ENCODE peak calls at places on chromosomes 3 and 15, in five cellular contexts. One of them, this sample, is unnamed.

GRCh38 chr3:196288141-196288460 is 575 bp upstream of the PCYT1A start:
- DNase-seq in spleen: no peak
- DNase-seq in HepG2: no peak
- DNase-seq in ovary: no peak
- DNase-seq in A549: no peak
- DNase-seq in this sample: no peak

GRCh38 chr15:31389576-31389975 is 62.9 kb downstream of the KLF13 start:
- DNase-seq in spleen: no peak
- DNase-seq in ovary: no peak
- DNase-seq in HepG2: no peak
- DNase-seq in A549: no peak
- DNase-seq in this sample: no peak

GRCh38 chr15:57591822-57592367 is at the start of gene MYZAP:
- DNase-seq in A549: no peak
- DNase-seq in HepG2: no peak
- DNase-seq in ovary: peak; percentile 32
- DNase-seq in spleen: peak; percentile 86
- DNase-seq in this sample: no peak

GRCh38 chr3:10941972-10942371 is 50.6 kb upstream of the SLC6A1 start:
- DNase-seq in ovary: no peak
- DNase-seq in HepG2: no peak
- DNase-seq in A549: no peak
- DNase-seq in spleen: peak; percentile 60
- DNase-seq in this sample: no peak

GRCh38 chr3:171415070-171415469 is 45.1 kb downstream of the TNIK start:
- DNase-seq in spleen: no peak
- DNase-seq in A549: no peak
- DNase-seq in ovary: no peak
- DNase-seq in HepG2: no peak
- DNase-seq in this sample: no peak

GRCh38 chr15:90001062-90001682 is at the start of gene ZNF710:
- DNase-seq in A549: peak; percentile 58
- DNase-seq in HepG2: no peak
- DNase-seq in spleen: peak; percentile 85
- DNase-seq in ovary: peak; percentile 71
- DNase-seq in this sample: peak; percentile 83

GRCh38 chr3:131995936-131996335 is 38.9 kb downstream of the CPNE4 start:
- DNase-seq in ovary: no peak
- DNase-seq in A549: no peak
- DNase-seq in spleen: no peak
- DNase-seq in HepG2: no peak
- DNase-seq in this sample: no peak

GRCh38 chr3:113783463-113783862 is 36.6 kb downstream of the ATP6V1A start:
- DNase-seq in ovary: no peak
- DNase-seq in A549: peak; percentile 26
- DNase-seq in spleen: no peak
- DNase-seq in HepG2: no peak
- DNase-seq in this sample: no peak

GRCh38 chr3:12959838-12960378 is 113.3 kb downstream of the IQSEC1 start:
- DNase-seq in ovary: no peak
- DNase-seq in HepG2: no peak
- DNase-seq in spleen: peak; percentile 89
- DNase-seq in A549: no peak
- DNase-seq in this sample: no peak

GRCh38 chr3:53147903-53148400 is 13.1 kb upstream of the PRKCD start:
- DNase-seq in ovary: no peak
- DNase-seq in A549: no peak
- DNase-seq in spleen: no peak
- DNase-seq in HepG2: no peak
- DNase-seq in this sample: no peak

GRCh38 chr3:133561682-133562081 is 11.8 kb upstream of the CDV3 start:
- DNase-seq in A549: no peak
- DNase-seq in ovary: no peak
- DNase-seq in spleen: no peak
- DNase-seq in HepG2: no peak
- DNase-seq in this sample: no peak

GRCh38 chr3:42024578-42025387 is 62.9 kb upstream of the ULK4 start:
- DNase-seq in spleen: no peak
- DNase-seq in ovary: no peak
- DNase-seq in HepG2: no peak
- DNase-seq in A549: no peak
- DNase-seq in this sample: no peak

GRCh38 chr15:58568157-58568571 is 136.4 kb downstream of the LIPC start:
- DNase-seq in HepG2: no peak
- DNase-seq in spleen: no peak
- DNase-seq in ovary: no peak
- DNase-seq in A549: no peak
- DNase-seq in this sample: no peak

GRCh38 chr3:151686257-151686656 is 47.5 kb upstream of the AADACL2 start:
- DNase-seq in HepG2: no peak
- DNase-seq in A549: no peak
- DNase-seq in spleen: no peak
- DNase-seq in ovary: no peak
- DNase-seq in this sample: no peak

GRCh38 chr3:124174910-124175874 is 183.3 kb upstream of the ROPN1 start:
- DNase-seq in A549: no peak
- DNase-seq in spleen: no peak
- DNase-seq in ovary: no peak
- DNase-seq in HepG2: no peak
- DNase-seq in this sample: no peak

GRCh38 chr3:55719508-55719907 is 232.4 kb upstream of the WNT5A start:
- DNase-seq in A549: no peak
- DNase-seq in ovary: no peak
- DNase-seq in HepG2: no peak
- DNase-seq in spleen: no peak
- DNase-seq in this sample: no peak

GRCh38 chr3:37124431-37124830 is 50.0 kb downstream of the LRRFIP2 start:
- DNase-seq in A549: no peak
- DNase-seq in ovary: no peak
- DNase-seq in HepG2: no peak
- DNase-seq in spleen: no peak
- DNase-seq in this sample: no peak

GRCh38 chr3:124584552-124585391 is 145.5 kb upstream of the UMPS start:
- DNase-seq in ovary: peak; percentile 52
- DNase-seq in spleen: peak; percentile 88
- DNase-seq in HepG2: peak; percentile 73
- DNase-seq in A549: peak; percentile 69
- DNase-seq in this sample: peak; percentile 68

GRCh38 chr3:165696496-165696895 is 140.7 kb downstream of the BCHE start:
- DNase-seq in ovary: no peak
- DNase-seq in spleen: no peak
- DNase-seq in A549: no peak
- DNase-seq in HepG2: no peak
- DNase-seq in this sample: no peak

GRCh38 chr15:42392309-42393024 is 33.2 kb downstream of the CAPN3 start:
- DNase-seq in ovary: no peak
- DNase-seq in A549: no peak
- DNase-seq in spleen: no peak
- DNase-seq in HepG2: peak; percentile 98
- DNase-seq in this sample: no peak

GRCh38 chr15:80835338-80835737 is 56.2 kb downstream of the CEMIP start:
- DNase-seq in HepG2: peak; percentile 50
- DNase-seq in ovary: no peak
- DNase-seq in A549: no peak
- DNase-seq in spleen: no peak
- DNase-seq in this sample: no peak

GRCh38 chr3:151985787-151986430 is 112.5 kb downstream of the SUCNR1 start:
- DNase-seq in A549: no peak
- DNase-seq in HepG2: no peak
- DNase-seq in spleen: no peak
- DNase-seq in ovary: no peak
- DNase-seq in this sample: no peak

GRCh38 chr15:28930476-28931291 is 44.9 kb downstream of the APBA2 start:
- DNase-seq in A549: no peak
- DNase-seq in HepG2: no peak
- DNase-seq in ovary: no peak
- DNase-seq in spleen: peak; percentile 72
- DNase-seq in this sample: peak; percentile 54

GRCh38 chr3:146577662-146578061 is 27.5 kb downstream of the PLSCR5 start:
- DNase-seq in ovary: peak; percentile 58
- DNase-seq in A549: peak; percentile 70
- DNase-seq in spleen: no peak
- DNase-seq in HepG2: peak; percentile 39
- DNase-seq in this sample: no peak

GRCh38 chr15:75891895-75892294 is 11.8 kb upstream of the FBXO22 start:
- DNase-seq in HepG2: peak; percentile 48
- DNase-seq in A549: peak; percentile 27
- DNase-seq in spleen: no peak
- DNase-seq in ovary: no peak
- DNase-seq in this sample: no peak

GRCh38 chr15:44340410-44340809 is 51.9 kb downstream of the GOLM2 start:
- DNase-seq in ovary: no peak
- DNase-seq in A549: no peak
- DNase-seq in spleen: no peak
- DNase-seq in HepG2: no peak
- DNase-seq in this sample: no peak

GRCh38 chr15:31328999-31329639 is 2.5 kb downstream of the KLF13 start:
- DNase-seq in ovary: peak; percentile 48
- DNase-seq in A549: no peak
- DNase-seq in HepG2: no peak
- DNase-seq in spleen: peak; percentile 91
- DNase-seq in this sample: peak; percentile 74

GRCh38 chr15:69082041-69082502 is 67.6 kb downstream of the NOX5 start:
- DNase-seq in HepG2: no peak
- DNase-seq in ovary: peak; percentile 23
- DNase-seq in A549: no peak
- DNase-seq in spleen: no peak
- DNase-seq in this sample: peak; percentile 72

GRCh38 chr3:122283796-122284445 is 41.1 kb upstream of the CSTA start:
- DNase-seq in ovary: no peak
- DNase-seq in HepG2: no peak
- DNase-seq in A549: no peak
- DNase-seq in spleen: no peak
- DNase-seq in this sample: no peak

GRCh38 chr3:150451329-150452084 is 43.4 kb downstream of the TSC22D2 start:
- DNase-seq in A549: no peak
- DNase-seq in spleen: no peak
- DNase-seq in HepG2: no peak
- DNase-seq in ovary: no peak
- DNase-seq in this sample: no peak

GRCh38 chr3:192745150-192745549 is 17.8 kb upstream of the FGF12 start:
- DNase-seq in A549: no peak
- DNase-seq in spleen: no peak
- DNase-seq in ovary: no peak
- DNase-seq in HepG2: no peak
- DNase-seq in this sample: no peak

GRCh38 chr3:187946031-187946691 is 200.9 kb upstream of the BCL6 start:
- DNase-seq in ovary: no peak
- DNase-seq in HepG2: peak; percentile 35
- DNase-seq in spleen: no peak
- DNase-seq in A549: no peak
- DNase-seq in this sample: no peak

GRCh38 chr3:55042591-55042990 is 114.7 kb upstream of the LRTM1 start:
- DNase-seq in HepG2: no peak
- DNase-seq in ovary: no peak
- DNase-seq in A549: no peak
- DNase-seq in spleen: no peak
- DNase-seq in this sample: no peak

GRCh38 chr3:23591374-23591773 is 214.4 kb upstream of the UBE2E1 start:
- DNase-seq in ovary: no peak
- DNase-seq in HepG2: no peak
- DNase-seq in spleen: no peak
- DNase-seq in A549: no peak
- DNase-seq in this sample: no peak

GRCh38 chr3:60025071-60026055 is 975.5 kb upstream of the CFAP20DC start:
- DNase-seq in A549: no peak
- DNase-seq in HepG2: no peak
- DNase-seq in spleen: no peak
- DNase-seq in ovary: no peak
- DNase-seq in this sample: no peak

GRCh38 chr3:157139938-157140534 is 19.9 kb downstream of the CCNL1 start:
- DNase-seq in ovary: no peak
- DNase-seq in HepG2: no peak
- DNase-seq in A549: no peak
- DNase-seq in spleen: no peak
- DNase-seq in this sample: no peak

GRCh38 chr3:16789344-16790100 is 95.2 kb upstream of the PLCL2 start:
- DNase-seq in spleen: no peak
- DNase-seq in HepG2: no peak
- DNase-seq in ovary: no peak
- DNase-seq in A549: no peak
- DNase-seq in this sample: no peak

GRCh38 chr15:85379403-85380131 is 836 bp upstream of the AKAP13 start:
- DNase-seq in ovary: peak; percentile 22
- DNase-seq in spleen: no peak
- DNase-seq in HepG2: no peak
- DNase-seq in A549: peak; percentile 27
- DNase-seq in this sample: no peak
- H3K4me3 ChIP-seq in ovary: peak overlapping the region; percentile 78
- H3K4me3 ChIP-seq in spleen: peak overlapping the region; percentile 81
- H3K4me3 ChIP-seq in HepG2: peak overlapping the region; percentile 61
- H3K4me3 ChIP-seq in A549: peak overlapping the region; percentile 91
- H3K4me3 ChIP-seq in this sample: peak overlapping the region; percentile 96

DNA sequence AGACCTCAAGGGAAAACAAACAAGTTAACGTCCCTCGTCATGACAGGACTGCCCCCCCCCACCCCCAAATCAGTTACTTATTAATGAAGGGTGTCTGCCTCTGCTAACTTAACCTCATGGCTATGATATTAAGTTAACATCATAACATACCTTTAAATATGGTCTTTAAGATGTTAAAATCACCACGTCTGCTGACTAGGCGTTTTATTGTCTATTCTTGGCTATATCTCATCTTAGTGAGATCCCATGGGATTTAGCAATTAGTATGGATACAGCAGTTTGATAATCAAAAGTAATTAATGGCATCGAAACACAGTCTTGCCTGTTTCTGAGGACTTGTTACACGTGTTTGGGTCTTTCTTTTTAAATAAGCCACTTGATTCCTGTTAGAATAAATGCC is 186.9 kb downstream of the FOXB1 start:
- DNase-seq in ovary: no peak
- DNase-seq in spleen: no peak
- DNase-seq in A549: no peak
- DNase-seq in HepG2: no peak
- DNase-seq in this sample: no peak
- H3K27ac ChIP-seq in ovary: no peak overlapping the region
- H3K27ac ChIP-seq in spleen: no peak overlapping the region
- H3K27ac ChIP-seq in A549: no peak overlapping the region
- H3K27ac ChIP-seq in HepG2: no peak overlapping the region
- H3K27ac ChIP-seq in this sample: no peak overlapping the region

GRCh38 chr3:69866988-69867720 is 127.9 kb downstream of the MITF start:
- DNase-seq in A549: peak; percentile 60
- DNase-seq in spleen: no peak
- DNase-seq in ovary: no peak
- DNase-seq in HepG2: no peak
- DNase-seq in this sample: no peak
- H3K4me3 ChIP-seq in A549: peak overlapping the region; percentile 45
- H3K4me3 ChIP-seq in spleen: no peak overlapping the region
- H3K4me3 ChIP-seq in ovary: no peak overlapping the region
- H3K4me3 ChIP-seq in HepG2: no peak overlapping the region
- H3K4me3 ChIP-seq in this sample: peak overlapping the region; percentile 24

GRCh38 chr15:51724673-51725072 is 12.8 kb downstream of the LYSMD2 start:
- DNase-seq in ovary: no peak
- DNase-seq in A549: no peak
- DNase-seq in HepG2: no peak
- DNase-seq in spleen: no peak
- DNase-seq in this sample: no peak
- H3K27ac ChIP-seq in ovary: no peak overlapping the region
- H3K27ac ChIP-seq in A549: no peak overlapping the region
- H3K27ac ChIP-seq in HepG2: no peak overlapping the region
- H3K27ac ChIP-seq in spleen: no peak overlapping the region
- H3K27ac ChIP-seq in this sample: peak overlapping the region; percentile 43